ENCODE peak calls at places on chromosomes 6 and 20, in nine cellular contexts. N, R, V, A, K, H, C, L and P are unnamed samples.

GRCh38 chr6:74113901-74114300 is 417.9 kb downstream of the CD109 start:
- DNase-seq in L (no peak), K (no peak), A (no peak), C (no peak), N (no peak), V (no peak), R (no peak), H (no peak), P (no peak)

GRCh38 chr6:38564301-38564700 is 75.4 kb downstream of the BTBD9 start:
- DNase-seq in N (no peak), L (no peak), H (no peak), C (no peak), A (no peak), V (no peak), R (no peak), K (no peak), P (no peak)

GRCh38 chr20:58102744-58103516 is 125.5 kb downstream of the ANKRD60 start:
- DNase-seq in A (no peak), N (no peak), L (no peak), R (no peak), C (no peak), H (no peak), V (no peak), K (peak), P (no peak)

GRCh38 chr6:141830530-141830929 is 302.2 kb upstream of the GJE1 start:
- DNase-seq in H (no peak), C (no peak), K (no peak), V (no peak), A (no peak), N (no peak), R (no peak), L (no peak), P (no peak)

GRCh38 chr6:96812077-96812703 is 25.1 kb downstream of the GPR63 start:
- DNase-seq in L (no peak), N (no peak), A (no peak), V (peak), K (no peak), R (no peak), C (peak), H (no peak), P (no peak)

GRCh38 chr6:37603284-37603683 is 94.4 kb downstream of the MDGA1 start:
- DNase-seq in K (no peak), R (no peak), L (no peak), A (no peak), C (no peak), N (no peak), H (no peak), V (no peak), P (no peak)

GRCh38 chr6:69818223-69818930 is 21.6 kb upstream of the LMBRD1 start:
- DNase-seq in N (no peak), H (no peak), C (no peak), K (no peak), A (no peak), L (no peak), V (no peak), R (no peak), P (no peak)

GRCh38 chr6:163384510-163384909 is 30.0 kb upstream of the QKI start:
- DNase-seq in C (no peak), L (no peak), K (no peak), V (no peak), A (no peak), H (no peak), N (no peak), R (no peak), P (no peak)

GRCh38 chr6:127160484-127160883 is 42.0 kb downstream of the RSPO3 start:
- DNase-seq in A (no peak), V (no peak), K (no peak), N (no peak), R (no peak), C (no peak), L (no peak), H (no peak), P (no peak)

GRCh38 chr20:35615667-35616464 is at the start of gene SPAG4:
- DNase-seq in H (no peak), R (peak), N (peak), L (peak), V (peak), A (peak), C (peak), K (peak), P (peak)

GRCh38 chr6:143864234-143864633 is at the start of gene ZC2HC1B:
- DNase-seq in K (no peak), R (no peak), A (no peak), V (no peak), L (no peak), C (no peak), H (no peak), N (no peak), P (no peak)

GRCh38 chr6:127447780-127448179 is 11.4 kb downstream of the KIAA0408 start:
- DNase-seq in V (no peak), H (no peak), A (no peak), R (no peak), C (no peak), K (no peak), L (no peak), N (no peak), P (no peak)

GRCh38 chr20:49515588-49515987 is 33.1 kb upstream of the KCNB1 start:
- DNase-seq in C (no peak), H (no peak), V (no peak), N (no peak), K (no peak), A (no peak), L (no peak), R (no peak), P (no peak)

GRCh38 chr6:15116889-15117288 is 129.0 kb upstream of the JARID2 start:
- DNase-seq in K (no peak), N (no peak), L (no peak), V (no peak), R (no peak), C (no peak), A (no peak), H (no peak), P (no peak)

GRCh38 chr20:20085071-20085470 is 32.7 kb downstream of the CFAP61 start:
- DNase-seq in N (peak), H (peak), K (no peak), C (no peak), A (no peak), L (peak), V (no peak), R (no peak), P (no peak)

GRCh38 chr20:41268402-41268801 is 49.1 kb downstream of the ZHX3 start:
- DNase-seq in H (no peak), N (no peak), A (no peak), K (no peak), L (no peak), V (no peak), C (no peak), R (no peak), P (no peak)

GRCh38 chr6:81816387-81816786 is 63.9 kb upstream of the TENT5A start:
- DNase-seq in K (no peak), C (no peak), R (no peak), V (no peak), N (no peak), L (no peak), A (no peak), H (no peak), P (no peak)

GRCh38 chr6:95503568-95503967 is 73.8 kb upstream of the MANEA start:
- DNase-seq in L (no peak), C (no peak), K (no peak), N (no peak), R (no peak), V (no peak), A (no peak), H (no peak), P (no peak)

GRCh38 chr6:39804666-39805065 is 12.5 kb downstream of the DAAM2 start:
- DNase-seq in V (no peak), C (peak), K (no peak), N (no peak), R (no peak), L (no peak), A (no peak), H (no peak), P (no peak)

GRCh38 chr6:62612526-62612925 is 326.5 kb upstream of the KHDRBS2 start:
- DNase-seq in K (no peak), C (no peak), R (no peak), A (no peak), V (no peak), N (no peak), H (no peak), L (no peak), P (no peak)

GRCh38 chr6:106637718-106638341 is 8.5 kb downstream of the QRSL1 start:
- DNase-seq in V (no peak), C (no peak), L (no peak), H (no peak), N (no peak), A (no peak), R (no peak), K (no peak), P (no peak)

GRCh38 chr6:38973178-38974057 is 75.2 kb upstream of the GLP1R start:
- DNase-seq in K (no peak), V (peak), C (peak), N (no peak), L (no peak), H (no peak), R (no peak), A (peak), P (no peak)

GRCh38 chr6:5782783-5783567 is 223.8 kb downstream of the NRN1 start:
- DNase-seq in R (no peak), H (no peak), V (no peak), A (peak), K (no peak), C (no peak), N (peak), L (peak), P (no peak)

GRCh38 chr20:4844766-4845465 is 123.2 kb downstream of the PRND start:
- DNase-seq in H (no peak), A (no peak), N (no peak), C (no peak), V (no peak), L (no peak), R (no peak), K (no peak), P (no peak)

GRCh38 chr6:127514396-127515227 is 4.5 kb downstream of the MTCL3 start:
- DNase-seq in L (peak), K (peak), H (no peak), R (no peak), N (peak), C (no peak), V (peak), A (no peak), P (no peak)

GRCh38 chr6:99661870-99662269 is 55.2 kb downstream of the PRDM13 start:
- DNase-seq in V (no peak), H (no peak), R (no peak), N (no peak), A (no peak), L (no peak), C (no peak), K (no peak), P (no peak)

GRCh38 chr6:56714273-56714672 is 71.6 kb upstream of the DST start:
- DNase-seq in H (no peak), R (no peak), L (no peak), V (no peak), N (no peak), K (no peak), C (no peak), A (no peak), P (no peak)
- TF ChIP-seq CTCF in H (no peak), R (no peak), L (no peak), V (peak), N (no peak), K (no peak), C (no peak), A (no peak), P (peak)

GRCh38 chr20:44199877-44200276 is 10.7 kb downstream of the OSER1 start:
- DNase-seq in K (peak), R (no peak), A (no peak), N (no peak), V (no peak), L (no peak), C (no peak), H (no peak), P (no peak)

GRCh38 chr20:44193801-44194200 is 6.8 kb upstream of the JPH2 start:
- DNase-seq in H (no peak), R (no peak), V (no peak), K (no peak), C (no peak), L (no peak), A (no peak), N (no peak), P (no peak)

GRCh38 chr20:44198872-44199271 is 11.7 kb downstream of the OSER1 start:
- DNase-seq in K (no peak), N (no peak), C (no peak), A (no peak), V (no peak), H (no peak), R (no peak), L (no peak), P (no peak)

GRCh38 chr20:44195613-44196012 is 8.6 kb upstream of the JPH2 start:
- DNase-seq in V (no peak), L (no peak), C (no peak), K (no peak), H (no peak), A (no peak), N (no peak), R (no peak), P (no peak)

DNA sequence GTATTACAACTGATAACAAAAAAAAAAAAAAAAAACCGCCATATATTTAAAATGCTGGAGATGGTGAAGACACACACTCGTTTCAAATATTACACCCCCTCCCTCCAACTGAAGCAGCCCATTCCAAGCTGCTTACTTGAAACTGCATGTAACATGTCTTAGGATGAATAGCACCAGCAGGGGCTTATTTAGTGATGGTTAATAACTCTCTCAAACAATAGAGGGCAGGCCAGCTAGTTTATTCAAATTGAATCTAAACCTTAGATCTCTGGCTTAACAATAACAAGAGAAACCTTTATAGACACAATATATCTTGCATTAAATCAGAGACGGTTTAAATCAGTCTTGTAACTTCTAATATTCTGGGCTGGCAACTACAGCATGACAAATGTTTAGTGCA is 9.3 kb upstream of the JPH2 start:
- DNase-seq in K (no peak), A (no peak), L (no peak), C (no peak), R (no peak), N (no peak), H (no peak), V (no peak), P (no peak)
- TF ChIP-seq CTCF in K (peak), A (no peak), L (no peak), C (peak), R (no peak), N (no peak), H (no peak), V (peak), P (peak)

GRCh38 chr6:33713786-33714185 is 2.3 kb upstream of the UQCC2 start:
- DNase-seq in R (no peak), V (no peak), H (no peak), N (no peak), L (no peak), C (no peak), A (no peak), K (no peak), P (no peak)

GRCh38 chr6:33716379-33716778 is 4.9 kb upstream of the UQCC2 start:
- DNase-seq in H (no peak), K (no peak), R (no peak), C (no peak), N (no peak), A (peak), L (no peak), V (no peak), P (no peak)

GRCh38 chr6:33712914-33713313 is 1.4 kb upstream of the UQCC2 start:
- DNase-seq in R (no peak), C (no peak), H (no peak), L (no peak), A (no peak), V (no peak), N (no peak), K (no peak), P (no peak)

GRCh38 chr6:33716890-33717632 is 5.6 kb upstream of the UQCC2 start:
- DNase-seq in N (no peak), H (no peak), C (no peak), K (no peak), R (no peak), A (no peak), V (no peak), L (no peak), P (no peak)

DNA sequence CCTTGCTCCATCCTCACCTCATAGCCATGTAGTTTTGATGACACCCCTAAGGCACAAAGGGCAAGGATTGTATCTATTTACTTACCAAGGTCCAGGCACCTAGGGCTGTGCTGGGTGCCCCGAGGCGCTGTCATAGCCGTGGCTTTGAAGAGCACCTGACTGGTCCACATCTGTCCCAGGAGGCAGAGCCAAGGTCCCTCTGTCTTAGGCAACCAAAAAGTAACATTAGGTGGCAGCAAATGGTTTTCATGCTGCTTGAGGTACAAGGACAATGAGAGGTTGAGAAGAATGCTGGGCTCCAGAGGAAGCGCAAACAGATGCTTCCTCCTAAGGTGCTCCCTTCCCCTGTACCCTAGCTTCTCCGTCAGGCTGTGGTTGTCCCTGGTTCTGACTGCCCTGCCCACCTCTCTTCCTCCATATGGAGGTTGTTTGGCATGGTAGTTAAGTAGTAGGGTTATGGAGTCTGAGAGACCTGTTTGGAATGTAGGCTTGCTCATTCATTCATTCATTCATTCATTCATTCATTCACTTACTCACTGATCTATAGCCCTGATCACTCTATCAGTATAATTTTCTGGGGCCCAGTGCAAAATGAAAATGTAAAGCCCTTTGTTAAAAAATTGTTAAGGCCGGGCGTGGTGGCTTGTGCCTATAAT is 3.0 kb upstream of the UQCC2 start:
- DNase-seq in V (no peak), R (no peak), H (no peak), K (no peak), A (no peak), C (no peak), L (no peak), N (no peak), P (no peak)
- TF ChIP-seq CTCF in V (no peak), R (no peak), H (no peak), K (no peak), A (peak), C (no peak), L (no peak), N (no peak), P (no peak)

GRCh38 chr20:7108929-7109328 is 341.4 kb downstream of the BMP2 start:
- DNase-seq in C (no peak), K (no peak), A (no peak), R (no peak), V (peak), N (no peak), H (no peak), L (no peak), P (no peak)

DNA sequence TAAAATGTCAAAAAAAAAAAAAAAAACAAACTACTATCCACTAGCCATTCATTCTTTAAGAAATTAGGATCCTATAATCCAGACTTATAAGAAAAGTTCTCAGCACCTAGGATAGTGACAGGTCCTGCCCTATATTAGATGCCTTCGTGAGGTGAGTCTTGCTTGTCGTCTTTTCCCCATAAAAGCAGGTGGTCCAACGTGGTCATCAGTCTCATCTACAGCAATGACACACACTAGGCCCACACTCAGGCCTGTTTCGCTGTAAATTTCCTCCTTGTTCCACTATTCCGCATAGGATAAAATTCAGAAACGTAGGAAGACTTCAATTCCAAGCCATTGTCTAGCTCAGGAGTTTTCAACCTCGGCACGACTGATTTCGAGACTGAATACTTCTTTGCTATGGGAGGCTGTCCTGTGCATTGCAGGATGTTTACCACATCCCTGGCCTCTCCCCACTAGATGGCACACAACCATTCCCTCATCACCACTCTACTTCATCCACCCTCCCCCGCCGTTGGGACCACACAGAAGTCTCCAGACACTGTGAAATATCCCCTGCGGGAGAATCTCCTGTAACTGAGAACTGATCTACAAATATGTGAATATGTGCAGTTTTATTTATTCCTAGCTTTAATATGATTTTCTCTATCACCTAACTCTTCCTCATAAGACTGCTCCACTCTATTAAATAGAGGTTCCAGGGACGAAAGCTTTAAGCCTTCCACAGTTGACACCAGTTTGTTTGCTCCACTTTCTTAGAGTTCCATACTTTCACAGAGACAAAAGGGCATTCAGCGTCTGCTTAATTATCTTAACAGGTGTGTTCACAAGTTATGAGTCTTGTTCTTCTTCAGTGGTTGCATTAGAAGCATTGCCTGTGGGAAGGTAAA is 346.3 kb downstream of the BMP2 start:
- DNase-seq in L (no peak), N (peak), A (peak), V (peak), C (peak), H (no peak), K (peak), R (peak), P (no peak)
- TF ChIP-seq CTCF in L (peak), N (peak), A (peak), V (peak), C (peak), H (no peak), K (peak), R (no peak), P (peak)

DNA sequence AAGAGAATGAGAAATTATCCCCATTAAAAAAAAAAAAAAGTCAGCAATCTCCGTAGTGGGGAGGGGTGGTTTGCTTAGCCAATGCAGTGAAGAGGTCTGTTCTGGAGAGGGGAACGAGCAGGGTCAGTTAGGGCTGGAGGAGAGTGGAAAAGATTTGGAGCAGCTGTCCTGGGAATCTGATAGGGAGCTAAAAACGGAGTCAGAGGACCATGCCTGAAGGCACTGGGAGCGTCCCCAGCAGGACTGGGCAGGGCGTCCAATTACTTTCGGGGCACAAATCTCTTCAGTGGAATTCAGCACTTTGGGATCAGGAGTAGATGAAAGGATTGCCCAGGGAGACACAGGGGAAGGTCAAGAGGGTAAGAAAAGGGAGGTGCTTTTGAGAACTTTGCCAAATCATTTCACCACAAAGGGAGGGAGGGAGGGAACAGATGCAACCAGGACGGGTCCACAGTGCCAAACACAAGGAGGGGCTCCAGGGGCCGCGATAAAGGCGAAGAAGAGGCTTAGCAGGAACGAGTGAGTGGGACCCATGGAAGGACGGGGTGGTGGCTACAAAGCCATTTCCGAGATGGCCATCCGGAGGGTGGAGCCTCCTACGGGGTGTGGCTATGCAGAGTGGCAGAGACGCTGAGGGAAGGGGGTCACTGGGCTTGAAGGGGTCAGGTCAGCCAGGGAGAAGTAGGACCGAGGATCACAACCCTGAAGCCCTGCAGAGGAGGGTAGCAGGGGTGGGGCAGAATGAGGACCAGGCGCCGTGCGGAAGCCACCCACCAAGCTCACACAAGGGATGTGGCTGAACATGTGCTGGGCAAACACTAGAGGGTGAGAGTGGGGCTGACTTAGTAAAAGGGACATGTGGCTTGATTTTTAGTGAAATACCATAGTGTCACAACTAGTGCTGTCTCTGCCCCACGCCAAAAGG is 180.1 kb upstream of the RREB1 start:
- DNase-seq in L (peak), K (no peak), A (no peak), N (peak), H (no peak), C (no peak), V (peak), R (no peak), P (no peak)
- TF ChIP-seq CTCF in L (peak), K (no peak), A (no peak), N (peak), H (no peak), C (no peak), V (no peak), R (no peak), P (no peak)